ENCODE peak calls at places on chromosomes 6 and 20, in four cellular contexts. One of them, this sample, is unnamed.
A peak's percentile ranks its signal among the peaks of the same experiment; 100 is the strongest.

GRCh38 chr20:57080796-57081195 is 185.6 kb downstream of the BMP7 start:
- DNase-seq in sigmoid colon: no peak
- DNase-seq in left ventricle myocardium inferior: no peak
- DNase-seq in mammary epithelial cell: peak; percentile 33
- DNase-seq in this sample: no peak

GRCh38 chr6:69729870-69730449 is 66.8 kb downstream of the LMBRD1 start:
- DNase-seq in sigmoid colon: no peak
- DNase-seq in left ventricle myocardium inferior: no peak
- DNase-seq in mammary epithelial cell: no peak
- DNase-seq in this sample: no peak

GRCh38 chr6:11586574-11586973 is 49.0 kb downstream of the TMEM170B start:
- DNase-seq in sigmoid colon: no peak
- DNase-seq in left ventricle myocardium inferior: no peak
- DNase-seq in mammary epithelial cell: peak; percentile 17
- DNase-seq in this sample: no peak

GRCh38 chr6:34416877-34417371 is 8.9 kb downstream of the RPS10 start:
- DNase-seq in sigmoid colon: no peak
- DNase-seq in left ventricle myocardium inferior: no peak
- DNase-seq in mammary epithelial cell: no peak
- DNase-seq in this sample: no peak

GRCh38 chr6:17339308-17339670 is 54.1 kb upstream of the CAP2 start:
- DNase-seq in sigmoid colon: no peak
- DNase-seq in left ventricle myocardium inferior: no peak
- DNase-seq in mammary epithelial cell: no peak
- DNase-seq in this sample: no peak

GRCh38 chr20:50056951-50057403 is 56.0 kb downstream of the UBE2V1 start:
- DNase-seq in sigmoid colon: no peak
- DNase-seq in left ventricle myocardium inferior: no peak
- DNase-seq in mammary epithelial cell: no peak
- DNase-seq in this sample: no peak

GRCh38 chr6:42142118-42142835 is at the start of gene C6orf132:
- DNase-seq in sigmoid colon: no peak
- DNase-seq in left ventricle myocardium inferior: no peak
- DNase-seq in mammary epithelial cell: peak; percentile 74
- DNase-seq in this sample: peak; percentile 11

GRCh38 chr20:51665543-51666118 is 102.6 kb downstream of the ATP9A start:
- DNase-seq in sigmoid colon: no peak
- DNase-seq in left ventricle myocardium inferior: no peak
- DNase-seq in mammary epithelial cell: no peak
- DNase-seq in this sample: no peak

GRCh38 chr20:13220194-13220856 is 749 bp upstream of the ISM1 start:
- DNase-seq in sigmoid colon: peak; percentile 86
- DNase-seq in left ventricle myocardium inferior: peak; percentile 45
- DNase-seq in mammary epithelial cell: peak; percentile 45
- DNase-seq in this sample: no peak

GRCh38 chr6:408599-409102 is 17.1 kb downstream of the IRF4 start:
- DNase-seq in sigmoid colon: no peak
- DNase-seq in left ventricle myocardium inferior: no peak
- DNase-seq in mammary epithelial cell: no peak
- DNase-seq in this sample: no peak

GRCh38 chr6:32445321-32445854 is 5.7 kb downstream of the HLA-DRA start:
- DNase-seq in sigmoid colon: no peak
- DNase-seq in left ventricle myocardium inferior: no peak
- DNase-seq in mammary epithelial cell: no peak
- DNase-seq in this sample: no peak

GRCh38 chr6:32439708-32440214 is at the start of gene HLA-DRA:
- DNase-seq in sigmoid colon: no peak
- DNase-seq in left ventricle myocardium inferior: no peak
- DNase-seq in mammary epithelial cell: peak; percentile 17
- DNase-seq in this sample: peak; percentile 71

GRCh38 chr6:32444433-32444832 is 4.7 kb downstream of the HLA-DRA start:
- DNase-seq in sigmoid colon: no peak
- DNase-seq in left ventricle myocardium inferior: no peak
- DNase-seq in mammary epithelial cell: no peak
- DNase-seq in this sample: no peak

GRCh38 chr6:32442243-32442667 is 2.6 kb downstream of the HLA-DRA start:
- DNase-seq in sigmoid colon: no peak
- DNase-seq in left ventricle myocardium inferior: no peak
- DNase-seq in mammary epithelial cell: no peak
- DNase-seq in this sample: no peak

GRCh38 chr6:32442977-32443552 is 3.4 kb downstream of the HLA-DRA start:
- DNase-seq in sigmoid colon: no peak
- DNase-seq in left ventricle myocardium inferior: no peak
- DNase-seq in mammary epithelial cell: no peak
- DNase-seq in this sample: no peak
- H3K4me3 ChIP-seq in sigmoid colon: no peak overlapping the region
- H3K4me3 ChIP-seq in left ventricle myocardium inferior: no peak overlapping the region
- H3K4me3 ChIP-seq in mammary epithelial cell: no peak overlapping the region
- H3K4me3 ChIP-seq in this sample: no peak overlapping the region

DNA sequence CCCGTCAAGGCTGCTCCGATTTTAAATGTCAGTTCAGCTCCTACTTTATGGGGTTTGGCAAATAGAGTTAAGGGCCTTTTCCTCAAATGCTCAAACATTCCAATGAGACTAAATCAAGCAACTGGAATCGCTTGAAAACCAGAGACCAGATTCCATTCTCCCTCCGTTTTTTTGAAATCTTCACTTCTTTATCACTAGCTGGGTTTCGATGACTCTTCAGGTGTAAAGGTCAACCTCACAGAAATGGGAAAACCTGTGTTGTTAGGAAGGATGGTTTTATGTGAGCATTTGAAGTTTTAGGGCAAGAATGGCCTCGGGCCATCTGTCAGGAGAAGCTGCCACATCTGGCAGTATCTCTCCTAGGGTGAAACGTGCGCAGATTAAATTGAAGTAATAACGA is 24.9 kb downstream of the TTLL2 start:
- DNase-seq in sigmoid colon: no peak
- DNase-seq in left ventricle myocardium inferior: no peak
- DNase-seq in mammary epithelial cell: no peak
- DNase-seq in this sample: no peak
- H3K4me3 ChIP-seq in sigmoid colon: no peak overlapping the region
- H3K4me3 ChIP-seq in left ventricle myocardium inferior: no peak overlapping the region
- H3K4me3 ChIP-seq in mammary epithelial cell: no peak overlapping the region
- H3K4me3 ChIP-seq in this sample: no peak overlapping the region

GRCh38 chr6:104477569-104477968 is 382.1 kb downstream of the HACE1 start:
- DNase-seq in sigmoid colon: no peak
- DNase-seq in left ventricle myocardium inferior: no peak
- DNase-seq in mammary epithelial cell: no peak
- DNase-seq in this sample: no peak

GRCh38 chr6:104472245-104472644 is 387.5 kb downstream of the HACE1 start:
- DNase-seq in sigmoid colon: no peak
- DNase-seq in left ventricle myocardium inferior: no peak
- DNase-seq in mammary epithelial cell: no peak
- DNase-seq in this sample: no peak

GRCh38 chr6:104473021-104473429 is 386.7 kb downstream of the HACE1 start:
- DNase-seq in sigmoid colon: no peak
- DNase-seq in left ventricle myocardium inferior: no peak
- DNase-seq in mammary epithelial cell: no peak
- DNase-seq in this sample: no peak
- H3K4me3 ChIP-seq in sigmoid colon: no peak overlapping the region
- H3K4me3 ChIP-seq in left ventricle myocardium inferior: no peak overlapping the region
- H3K4me3 ChIP-seq in mammary epithelial cell: no peak overlapping the region
- H3K4me3 ChIP-seq in this sample: no peak overlapping the region

GRCh38 chr6:52535711-52536423 is 41.0 kb downstream of the TRAM2 start:
- DNase-seq in sigmoid colon: no peak
- DNase-seq in left ventricle myocardium inferior: no peak
- DNase-seq in mammary epithelial cell: no peak
- DNase-seq in this sample: no peak
- H3K4me3 ChIP-seq in sigmoid colon: no peak overlapping the region
- H3K4me3 ChIP-seq in left ventricle myocardium inferior: no peak overlapping the region
- H3K4me3 ChIP-seq in mammary epithelial cell: no peak overlapping the region
- H3K4me3 ChIP-seq in this sample: no peak overlapping the region

GRCh38 chr6:2750832-2751231 is at the start of gene MYLK4:
- DNase-seq in sigmoid colon: no peak
- DNase-seq in left ventricle myocardium inferior: no peak
- DNase-seq in mammary epithelial cell: no peak
- DNase-seq in this sample: no peak
- H3K4me3 ChIP-seq in sigmoid colon: no peak within 1 kb of the TSS
- H3K4me3 ChIP-seq in left ventricle myocardium inferior: peak within 1 kb of the TSS; percentile 41
- H3K4me3 ChIP-seq in mammary epithelial cell: no peak within 1 kb of the TSS
- H3K4me3 ChIP-seq in this sample: no peak within 1 kb of the TSS

DNA sequence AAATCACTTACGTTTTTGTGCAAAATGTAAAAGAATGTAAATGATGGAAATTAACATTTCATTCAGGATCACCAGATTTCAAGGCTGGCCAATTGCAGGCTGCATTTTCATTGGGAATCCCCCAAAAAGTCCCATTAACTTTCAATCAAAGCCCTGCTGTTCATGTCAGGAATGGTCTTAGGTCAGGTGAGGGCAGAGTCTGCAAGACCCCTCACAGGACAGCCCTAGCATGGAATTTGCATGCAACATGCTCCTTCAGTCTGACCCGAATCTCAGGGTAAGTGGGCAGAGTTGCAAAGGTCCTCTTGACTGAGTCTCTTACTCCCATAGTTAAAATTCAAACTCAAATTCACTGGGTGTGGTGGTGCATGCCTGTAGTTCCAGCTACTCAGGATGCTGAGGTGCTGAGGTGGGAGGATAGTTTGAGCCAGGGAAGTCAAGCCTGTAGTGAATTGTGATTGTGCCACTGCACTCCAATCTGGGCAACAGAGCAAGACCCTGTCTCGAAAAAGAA is 45.6 kb upstream of the SYNDIG1 start:
- DNase-seq in sigmoid colon: no peak
- DNase-seq in left ventricle myocardium inferior: no peak
- DNase-seq in mammary epithelial cell: no peak
- DNase-seq in this sample: no peak
- H3K4me3 ChIP-seq in sigmoid colon: no peak overlapping the region
- H3K4me3 ChIP-seq in left ventricle myocardium inferior: no peak overlapping the region
- H3K4me3 ChIP-seq in mammary epithelial cell: no peak overlapping the region
- H3K4me3 ChIP-seq in this sample: no peak overlapping the region

DNA sequence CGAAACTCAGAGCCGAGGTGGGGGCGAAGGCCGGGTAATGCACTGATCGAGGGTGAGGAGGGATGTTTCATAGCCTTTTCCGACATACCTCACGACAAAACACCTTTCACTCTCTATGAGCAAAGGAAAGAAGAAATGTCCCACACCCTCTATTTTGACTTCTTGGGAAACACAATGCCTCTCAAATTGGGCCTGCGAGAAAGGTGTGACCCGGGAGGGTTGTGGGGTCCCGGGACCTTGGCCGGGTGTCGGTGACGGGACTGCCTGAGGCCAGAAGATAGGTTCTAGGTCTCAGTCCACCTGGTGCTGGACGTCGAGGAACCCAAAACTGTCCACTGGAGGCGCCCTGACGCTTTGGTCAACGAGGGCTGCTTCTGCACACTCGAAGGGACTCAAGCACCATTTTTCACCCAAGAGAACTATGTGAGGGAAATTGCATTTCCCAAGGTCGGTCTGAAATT is 41.1 kb upstream of the OSTM1 start:
- DNase-seq in sigmoid colon: no peak
- DNase-seq in left ventricle myocardium inferior: peak; percentile 25
- DNase-seq in mammary epithelial cell: peak; percentile 25
- DNase-seq in this sample: no peak
- H3K4me3 ChIP-seq in sigmoid colon: no peak overlapping the region
- H3K4me3 ChIP-seq in left ventricle myocardium inferior: peak overlapping the region; percentile 62
- H3K4me3 ChIP-seq in mammary epithelial cell: peak overlapping the region; percentile 41
- H3K4me3 ChIP-seq in this sample: no peak overlapping the region

GRCh38 chr20:10653593-10654288 is 20.1 kb downstream of the JAG1 start:
- DNase-seq in sigmoid colon: peak; percentile 88
- DNase-seq in left ventricle myocardium inferior: no peak
- DNase-seq in mammary epithelial cell: no peak
- DNase-seq in this sample: no peak

GRCh38 chr20:10658051-10658823 is 15.6 kb downstream of the JAG1 start:
- DNase-seq in sigmoid colon: peak; percentile 62
- DNase-seq in left ventricle myocardium inferior: no peak
- DNase-seq in mammary epithelial cell: no peak
- DNase-seq in this sample: no peak

GRCh38 chr20:10655723-10656122 is 18.1 kb downstream of the JAG1 start:
- DNase-seq in sigmoid colon: peak; percentile 48
- DNase-seq in left ventricle myocardium inferior: no peak
- DNase-seq in mammary epithelial cell: no peak
- DNase-seq in this sample: no peak

GRCh38 chr20:10654630-10655029 is 19.2 kb downstream of the JAG1 start:
- DNase-seq in sigmoid colon: no peak
- DNase-seq in left ventricle myocardium inferior: no peak
- DNase-seq in mammary epithelial cell: peak; percentile 94
- DNase-seq in this sample: no peak

DNA sequence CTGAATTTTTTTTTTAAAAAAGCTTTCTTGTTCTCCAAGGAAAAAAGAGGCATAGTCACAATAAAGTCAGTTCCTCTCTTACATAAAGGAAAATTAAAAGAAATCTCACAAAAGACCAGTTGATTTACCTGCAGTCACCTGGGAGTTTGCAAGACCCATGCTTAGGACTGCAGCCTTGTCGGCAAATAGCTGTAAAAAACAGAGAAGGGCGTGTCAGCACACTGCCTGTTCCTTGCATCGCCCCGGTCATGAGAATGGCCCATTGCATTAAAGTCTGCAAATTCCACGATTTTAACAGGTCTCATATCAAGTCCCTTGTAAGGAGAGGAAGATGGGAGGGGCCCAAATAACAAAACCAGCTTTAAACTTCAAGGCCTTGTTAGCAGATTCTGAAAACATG is 17.5 kb downstream of the JAG1 start:
- DNase-seq in sigmoid colon: peak; percentile 13
- DNase-seq in left ventricle myocardium inferior: no peak
- DNase-seq in mammary epithelial cell: no peak
- DNase-seq in this sample: no peak
- H3K4me3 ChIP-seq in sigmoid colon: no peak overlapping the region
- H3K4me3 ChIP-seq in left ventricle myocardium inferior: no peak overlapping the region
- H3K4me3 ChIP-seq in mammary epithelial cell: no peak overlapping the region
- H3K4me3 ChIP-seq in this sample: no peak overlapping the region

GRCh38 chr6:53728570-53729194 is 63.1 kb upstream of the KLHL31 start:
- DNase-seq in sigmoid colon: no peak
- DNase-seq in left ventricle myocardium inferior: peak; percentile 24
- DNase-seq in mammary epithelial cell: peak; percentile 29
- DNase-seq in this sample: peak; percentile 22
- H3K4me3 ChIP-seq in sigmoid colon: no peak overlapping the region
- H3K4me3 ChIP-seq in left ventricle myocardium inferior: no peak overlapping the region
- H3K4me3 ChIP-seq in mammary epithelial cell: no peak overlapping the region
- H3K4me3 ChIP-seq in this sample: no peak overlapping the region